ENCODE peak calls at places on chromosomes 12 and 14, in four cellular contexts. X is fibroblast of lung, C is astrocyte of the cerebellum, Y is heart right ventricle. Z is an unnamed sample.

GRCh38 chr12:40942326-40942725 is 245.8 kb upstream of the PDZRN4 start:
- DNase-seq in X (no peak), C (no peak), Y (no peak), Z (no peak)

GRCh38 chr12:116164263-116164817 is 113.2 kb downstream of the MED13L start:
- DNase-seq in X (peak; percentile 31), C (no peak), Y (no peak), Z (no peak)

GRCh38 chr12:44875954-44876553 is at the start of gene NELL2:
- DNase-seq in X (peak; percentile 3), C (no peak), Y (peak; percentile 22), Z (no peak)

GRCh38 chr14:85214471-85214870 is 315.5 kb upstream of the FLRT2 start:
- DNase-seq in X (peak; percentile 4), C (no peak), Y (no peak), Z (no peak)

GRCh38 chr14:34699873-34700621 is 14.3 kb downstream of the CFL2 start:
- DNase-seq in X (peak; percentile 91), C (peak; percentile 80), Y (no peak), Z (peak; percentile 89)

GRCh38 chr14:100530270-100531072 is 56.7 kb downstream of the BEGAIN start:
- DNase-seq in X (no peak), C (no peak), Y (no peak), Z (no peak)

GRCh38 chr12:108320503-108321293 is 18.4 kb downstream of the CMKLR1 start:
- DNase-seq in X (no peak), C (no peak), Y (no peak), Z (no peak)

GRCh38 chr12:115132145-115132544 is 448.2 kb upstream of the TBX3 start:
- DNase-seq in X (no peak), C (peak; percentile 4), Y (no peak), Z (peak; percentile 62)

GRCh38 chr12:64566882-64567517 is 43.3 kb upstream of the RASSF3 start:
- DNase-seq in X (no peak), C (no peak), Y (no peak), Z (no peak)

GRCh38 chr12:100652488-100652887 is 79.0 kb downstream of the GAS2L3 start:
- DNase-seq in X (no peak), C (no peak), Y (no peak), Z (no peak)

GRCh38 chr14:100105357-100106169 is 40.3 kb downstream of the EVL start:
- DNase-seq in X (no peak), C (no peak), Y (no peak), Z (no peak)

GRCh38 chr12:22971771-22972191 is 346.8 kb downstream of the ETNK1 start:
- DNase-seq in X (peak; percentile 89), C (no peak), Y (no peak), Z (no peak)

GRCh38 chr14:103418508-103418818 is 33.2 kb downstream of the MARK3 start:
- DNase-seq in X (peak; percentile 70), C (no peak), Y (no peak), Z (no peak)

GRCh38 chr12:203074-203461 is 10.9 kb downstream of the SLC6A12 start:
- DNase-seq in X (no peak), C (no peak), Y (no peak), Z (no peak)

GRCh38 chr12:202081-202731 is 11.8 kb downstream of the SLC6A12 start:
- DNase-seq in X (no peak), C (no peak), Y (no peak), Z (no peak)

GRCh38 chr12:204261-204678 is 9.7 kb downstream of the SLC6A12 start:
- DNase-seq in X (no peak), C (no peak), Y (no peak), Z (no peak)

GRCh38 chr12:205026-205425 is 8.9 kb downstream of the SLC6A12 start:
- DNase-seq in X (no peak), C (no peak), Y (no peak), Z (no peak)

DNA sequence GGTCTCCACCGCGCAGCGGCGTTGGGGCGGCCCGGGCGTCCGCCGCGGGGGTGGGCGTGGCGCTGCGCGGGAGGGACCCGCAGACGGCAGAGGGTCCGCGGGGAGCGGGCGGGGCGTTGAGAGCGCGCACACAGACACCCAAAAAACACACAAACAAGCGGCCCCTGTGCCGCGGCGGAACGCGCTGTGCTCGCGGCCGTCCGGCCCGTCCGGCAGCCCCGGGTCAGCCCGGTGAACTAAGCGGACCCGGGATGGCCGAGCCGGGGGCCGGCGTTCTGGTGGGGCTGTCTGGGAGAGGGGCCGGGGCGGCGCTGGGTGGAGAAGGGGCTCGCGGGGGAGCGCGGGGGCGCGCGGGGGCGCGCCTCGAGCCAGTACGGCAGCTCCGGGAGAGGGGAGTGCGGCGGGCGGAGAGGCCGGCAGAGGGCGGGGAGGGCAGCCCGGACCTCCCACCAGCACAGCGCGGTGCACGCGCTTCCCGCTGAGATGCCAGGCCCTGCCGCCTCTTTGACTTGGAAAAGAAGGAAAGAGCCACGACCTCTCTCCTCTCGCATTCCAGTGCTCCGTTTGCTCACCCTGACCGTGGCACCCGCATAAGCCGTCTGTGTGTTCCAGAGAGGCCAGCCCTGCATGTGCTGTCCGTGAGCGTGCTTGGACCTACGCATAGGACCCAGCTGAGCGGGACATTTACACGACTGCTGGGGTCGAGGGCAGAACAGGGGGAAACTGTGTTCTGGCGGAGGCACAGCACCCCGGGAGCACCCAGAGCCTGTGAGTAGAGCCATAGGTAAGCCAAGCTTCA is 10.3 kb downstream of the SLC6A12 start:
- DNase-seq in X (no peak), C (no peak), Y (no peak), Z (no peak)
- TF ChIP-seq CTCF in X (no peak), C (no peak), Y (peak; percentile 21), Z (no peak)

DNA sequence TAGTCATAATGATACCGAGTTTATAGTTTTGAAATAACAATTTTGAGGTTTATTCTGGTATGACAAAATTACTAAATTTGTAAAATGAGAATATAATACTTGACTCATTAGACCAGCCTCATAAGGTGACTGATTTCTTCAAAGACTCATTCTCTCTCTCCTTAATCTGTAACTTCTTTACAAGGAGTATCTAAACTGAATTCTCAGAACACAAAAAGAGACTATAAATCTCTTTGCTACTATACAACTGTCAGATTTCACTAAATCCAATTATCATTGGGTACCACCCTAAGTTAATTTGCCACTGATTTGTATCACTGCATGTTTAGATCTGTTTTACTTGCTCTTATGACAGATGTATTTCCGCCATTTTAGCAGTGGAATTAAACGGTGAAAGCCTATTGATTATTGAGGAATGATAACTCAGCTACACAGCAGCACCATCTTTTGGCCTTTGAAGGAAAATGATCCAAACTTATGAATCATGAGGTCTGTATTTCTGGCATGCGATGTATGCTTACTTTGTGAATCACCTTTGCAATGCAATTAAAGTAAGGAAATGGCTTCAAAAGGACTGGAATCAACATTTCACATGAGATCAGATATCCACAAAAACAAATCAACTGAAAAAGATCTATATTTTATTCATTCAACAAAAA is 161.2 kb downstream of the RERGL start:
- DNase-seq in X (peak; percentile 3), C (peak; percentile 59), Y (no peak), Z (no peak)
- TF ChIP-seq CTCF in X (no peak), C (peak; percentile 31), Y (no peak), Z (no peak)

GRCh38 chr14:106185837-106186233 is 659.5 kb downstream of the TMEM121 start:
- DNase-seq in X (no peak), C (no peak), Y (no peak), Z (no peak)
- TF ChIP-seq CTCF in X (no peak), C (no peak), Y (no peak), Z (no peak)

GRCh38 chr12:93127582-93128331 is 198.7 kb upstream of the EEA1 start:
- DNase-seq in X (peak; percentile 97), C (peak; percentile 37), Y (peak; percentile 72), Z (no peak)
- TF ChIP-seq CTCF in X (no peak), C (peak; percentile 25), Y (peak; percentile 42), Z (peak; percentile 0)

DNA sequence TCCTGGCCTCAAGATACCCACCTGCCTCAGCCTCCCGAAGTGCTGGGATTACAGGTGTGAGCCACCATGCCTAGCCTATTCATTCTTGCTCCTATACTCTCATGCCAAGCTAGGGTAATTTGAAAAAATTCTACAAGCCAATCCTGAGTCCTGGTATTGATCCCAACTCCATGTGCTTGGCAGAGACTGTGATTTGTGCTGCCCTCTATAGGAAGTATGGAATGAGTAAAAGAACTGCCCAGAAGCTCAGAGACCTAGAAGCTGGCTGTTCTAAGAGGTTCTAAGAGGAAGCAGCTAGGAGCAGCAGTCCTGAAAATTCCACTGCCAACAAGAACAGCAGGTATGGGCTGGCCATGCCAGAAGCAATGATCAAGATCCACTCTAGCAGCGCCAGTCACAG is 402.5 kb downstream of the PCNX1 start:
- DNase-seq in X (no peak), C (no peak), Y (no peak), Z (no peak)
- TF ChIP-seq CTCF in X (no peak), C (no peak), Y (no peak), Z (no peak)

DNA sequence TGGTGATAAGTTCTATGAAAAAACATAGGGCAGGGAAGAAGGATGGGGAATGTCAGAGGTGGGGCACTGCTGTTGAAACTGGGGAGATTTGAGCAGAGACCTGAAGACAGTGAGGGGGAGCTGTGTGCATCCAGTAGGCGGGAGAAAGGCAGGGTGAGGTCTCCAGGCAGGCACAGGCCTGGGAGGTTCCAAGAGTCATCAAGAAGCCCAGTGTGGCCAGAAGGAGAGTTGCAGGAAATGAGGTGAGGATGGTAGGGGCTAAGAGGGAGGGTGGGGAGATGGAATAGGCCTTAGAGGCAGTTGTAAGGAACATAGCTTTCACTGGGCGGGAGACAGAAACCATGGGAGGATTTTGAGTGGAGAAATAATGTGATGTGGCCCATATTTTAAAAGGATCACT is 341.8 kb downstream of the GLT1D1 start:
- DNase-seq in X (no peak), C (no peak), Y (no peak), Z (no peak)
- TF ChIP-seq CTCF in X (no peak), C (no peak), Y (no peak), Z (no peak)

GRCh38 chr12:51217133-51217967 is 512 bp downstream of the POU6F1 start:
- DNase-seq in X (no peak), C (no peak), Y (peak; percentile 57), Z (no peak)
- TF ChIP-seq CTCF in X (no peak), C (peak; percentile 27), Y (peak; percentile 51), Z (peak; percentile 35)